ENCODE peak calls at places on chromosomes 2 and 18, in eight cellular contexts. One of them, this sample, is unnamed.

GRCh38 chr2:132426033-132426432 is 9.4 kb downstream of the GPR39 start:
- DNase-seq in endothelial cell: no peak
- DNase-seq in RPMI7951: no peak
- DNase-seq in head of caudate nucleus: no peak
- DNase-seq in HL-60: no peak
- DNase-seq in adrenal gland: no peak
- DNase-seq in left cardiac atrium: no peak
- DNase-seq in activated T-helper 1 cell treated with anti-CD3 and anti-CD28 coated beads, Interleukin-12 subunit alpha, Interleukin-12 subunit beta, Interleukin-2, Interleukin-4 antibody, amounts not matched to agents 30 ng/mL and 10 ng/mL and 1 ng/mL, durations not matched to agents 14 hours and 24 hours and 36 hours: no peak
- DNase-seq in this sample: no peak

GRCh38 chr2:200901459-200902072 is 12.4 kb downstream of the NIF3L1 start:
- DNase-seq in RPMI7951: peak
- DNase-seq in activated T-helper 1 cell treated with anti-CD3 and anti-CD28 coated beads, Interleukin-12 subunit alpha, Interleukin-12 subunit beta, Interleukin-2, Interleukin-4 antibody, amounts not matched to agents 30 ng/mL and 10 ng/mL and 1 ng/mL, durations not matched to agents 14 hours and 24 hours and 36 hours: peak
- DNase-seq in endothelial cell: peak
- DNase-seq in head of caudate nucleus: peak
- DNase-seq in adrenal gland: peak
- DNase-seq in left cardiac atrium: peak
- DNase-seq in HL-60: peak
- DNase-seq in this sample: peak

GRCh38 chr2:159971365-159972122 is 90.9 kb downstream of the PLA2R1 start:
- DNase-seq in head of caudate nucleus: no peak
- DNase-seq in endothelial cell: no peak
- DNase-seq in activated T-helper 1 cell treated with anti-CD3 and anti-CD28 coated beads, Interleukin-12 subunit alpha, Interleukin-12 subunit beta, Interleukin-2, Interleukin-4 antibody, amounts not matched to agents 30 ng/mL and 10 ng/mL and 1 ng/mL, durations not matched to agents 14 hours and 24 hours and 36 hours: no peak
- DNase-seq in RPMI7951: no peak
- DNase-seq in HL-60: peak
- DNase-seq in left cardiac atrium: no peak
- DNase-seq in adrenal gland: no peak
- DNase-seq in this sample: no peak

GRCh38 chr2:7819860-7820259 is 862.0 kb upstream of the ID2 start:
- DNase-seq in adrenal gland: no peak
- DNase-seq in activated T-helper 1 cell treated with anti-CD3 and anti-CD28 coated beads, Interleukin-12 subunit alpha, Interleukin-12 subunit beta, Interleukin-2, Interleukin-4 antibody, amounts not matched to agents 30 ng/mL and 10 ng/mL and 1 ng/mL, durations not matched to agents 14 hours and 24 hours and 36 hours: no peak
- DNase-seq in HL-60: no peak
- DNase-seq in endothelial cell: no peak
- DNase-seq in left cardiac atrium: no peak
- DNase-seq in head of caudate nucleus: no peak
- DNase-seq in RPMI7951: no peak
- DNase-seq in this sample: no peak

GRCh38 chr18:48488388-48488850 is 50.4 kb upstream of the CTIF start:
- DNase-seq in adrenal gland: peak
- DNase-seq in RPMI7951: peak
- DNase-seq in endothelial cell: no peak
- DNase-seq in head of caudate nucleus: no peak
- DNase-seq in activated T-helper 1 cell treated with anti-CD3 and anti-CD28 coated beads, Interleukin-12 subunit alpha, Interleukin-12 subunit beta, Interleukin-2, Interleukin-4 antibody, amounts not matched to agents 30 ng/mL and 10 ng/mL and 1 ng/mL, durations not matched to agents 14 hours and 24 hours and 36 hours: no peak
- DNase-seq in left cardiac atrium: peak
- DNase-seq in HL-60: no peak
- DNase-seq in this sample: no peak

GRCh38 chr2:143732076-143732475 is 602.9 kb downstream of the ARHGAP15 start:
- DNase-seq in head of caudate nucleus: no peak
- DNase-seq in endothelial cell: no peak
- DNase-seq in adrenal gland: no peak
- DNase-seq in left cardiac atrium: no peak
- DNase-seq in RPMI7951: peak
- DNase-seq in HL-60: no peak
- DNase-seq in activated T-helper 1 cell treated with anti-CD3 and anti-CD28 coated beads, Interleukin-12 subunit alpha, Interleukin-12 subunit beta, Interleukin-2, Interleukin-4 antibody, amounts not matched to agents 30 ng/mL and 10 ng/mL and 1 ng/mL, durations not matched to agents 14 hours and 24 hours and 36 hours: no peak
- DNase-seq in this sample: no peak

GRCh38 chr2:241064008-241064801 is 37.9 kb downstream of the MTERF4 start:
- DNase-seq in activated T-helper 1 cell treated with anti-CD3 and anti-CD28 coated beads, Interleukin-12 subunit alpha, Interleukin-12 subunit beta, Interleukin-2, Interleukin-4 antibody, amounts not matched to agents 30 ng/mL and 10 ng/mL and 1 ng/mL, durations not matched to agents 14 hours and 24 hours and 36 hours: peak
- DNase-seq in head of caudate nucleus: peak
- DNase-seq in left cardiac atrium: no peak
- DNase-seq in endothelial cell: peak
- DNase-seq in RPMI7951: no peak
- DNase-seq in HL-60: no peak
- DNase-seq in adrenal gland: peak
- DNase-seq in this sample: no peak

GRCh38 chr2:130261970-130262760 is 63.9 kb upstream of the TUBA3E start:
- DNase-seq in endothelial cell: no peak
- DNase-seq in head of caudate nucleus: no peak
- DNase-seq in left cardiac atrium: no peak
- DNase-seq in RPMI7951: peak
- DNase-seq in activated T-helper 1 cell treated with anti-CD3 and anti-CD28 coated beads, Interleukin-12 subunit alpha, Interleukin-12 subunit beta, Interleukin-2, Interleukin-4 antibody, amounts not matched to agents 30 ng/mL and 10 ng/mL and 1 ng/mL, durations not matched to agents 14 hours and 24 hours and 36 hours: no peak
- DNase-seq in adrenal gland: no peak
- DNase-seq in HL-60: no peak
- DNase-seq in this sample: no peak

GRCh38 chr2:78999410-78999809 is 26.1 kb upstream of the REG3G start:
- DNase-seq in left cardiac atrium: no peak
- DNase-seq in head of caudate nucleus: no peak
- DNase-seq in RPMI7951: no peak
- DNase-seq in activated T-helper 1 cell treated with anti-CD3 and anti-CD28 coated beads, Interleukin-12 subunit alpha, Interleukin-12 subunit beta, Interleukin-2, Interleukin-4 antibody, amounts not matched to agents 30 ng/mL and 10 ng/mL and 1 ng/mL, durations not matched to agents 14 hours and 24 hours and 36 hours: no peak
- DNase-seq in endothelial cell: no peak
- DNase-seq in HL-60: no peak
- DNase-seq in adrenal gland: no peak
- DNase-seq in this sample: no peak

GRCh38 chr2:729363-729762 is 52.2 kb upstream of the TMEM18 start:
- DNase-seq in adrenal gland: no peak
- DNase-seq in left cardiac atrium: no peak
- DNase-seq in endothelial cell: no peak
- DNase-seq in activated T-helper 1 cell treated with anti-CD3 and anti-CD28 coated beads, Interleukin-12 subunit alpha, Interleukin-12 subunit beta, Interleukin-2, Interleukin-4 antibody, amounts not matched to agents 30 ng/mL and 10 ng/mL and 1 ng/mL, durations not matched to agents 14 hours and 24 hours and 36 hours: no peak
- DNase-seq in head of caudate nucleus: no peak
- DNase-seq in RPMI7951: no peak
- DNase-seq in HL-60: no peak
- DNase-seq in this sample: no peak

GRCh38 chr2:119011162-119011909 is 69.3 kb downstream of the MARCO start:
- DNase-seq in activated T-helper 1 cell treated with anti-CD3 and anti-CD28 coated beads, Interleukin-12 subunit alpha, Interleukin-12 subunit beta, Interleukin-2, Interleukin-4 antibody, amounts not matched to agents 30 ng/mL and 10 ng/mL and 1 ng/mL, durations not matched to agents 14 hours and 24 hours and 36 hours: no peak
- DNase-seq in left cardiac atrium: peak
- DNase-seq in HL-60: peak
- DNase-seq in head of caudate nucleus: peak
- DNase-seq in adrenal gland: peak
- DNase-seq in RPMI7951: peak
- DNase-seq in endothelial cell: peak
- DNase-seq in this sample: peak

GRCh38 chr2:112691761-112692370 is 29.0 kb upstream of the NT5DC4 start:
- DNase-seq in adrenal gland: no peak
- DNase-seq in activated T-helper 1 cell treated with anti-CD3 and anti-CD28 coated beads, Interleukin-12 subunit alpha, Interleukin-12 subunit beta, Interleukin-2, Interleukin-4 antibody, amounts not matched to agents 30 ng/mL and 10 ng/mL and 1 ng/mL, durations not matched to agents 14 hours and 24 hours and 36 hours: no peak
- DNase-seq in HL-60: no peak
- DNase-seq in left cardiac atrium: no peak
- DNase-seq in RPMI7951: no peak
- DNase-seq in head of caudate nucleus: no peak
- DNase-seq in endothelial cell: no peak
- DNase-seq in this sample: no peak

GRCh38 chr2:64645014-64645418 is 8.7 kb downstream of the SERTAD2 start:
- DNase-seq in endothelial cell: peak
- DNase-seq in left cardiac atrium: peak
- DNase-seq in activated T-helper 1 cell treated with anti-CD3 and anti-CD28 coated beads, Interleukin-12 subunit alpha, Interleukin-12 subunit beta, Interleukin-2, Interleukin-4 antibody, amounts not matched to agents 30 ng/mL and 10 ng/mL and 1 ng/mL, durations not matched to agents 14 hours and 24 hours and 36 hours: peak
- DNase-seq in head of caudate nucleus: no peak
- DNase-seq in adrenal gland: peak
- DNase-seq in RPMI7951: peak
- DNase-seq in HL-60: no peak
- DNase-seq in this sample: no peak

GRCh38 chr2:197777823-197778407 is 7.2 kb downstream of the BOLL start:
- DNase-seq in HL-60: peak
- DNase-seq in activated T-helper 1 cell treated with anti-CD3 and anti-CD28 coated beads, Interleukin-12 subunit alpha, Interleukin-12 subunit beta, Interleukin-2, Interleukin-4 antibody, amounts not matched to agents 30 ng/mL and 10 ng/mL and 1 ng/mL, durations not matched to agents 14 hours and 24 hours and 36 hours: peak
- DNase-seq in adrenal gland: no peak
- DNase-seq in head of caudate nucleus: no peak
- DNase-seq in endothelial cell: peak
- DNase-seq in left cardiac atrium: no peak
- DNase-seq in RPMI7951: peak
- DNase-seq in this sample: peak

GRCh38 chr18:12430137-12430990 is 22.6 kb downstream of the PRELID3A start:
- DNase-seq in endothelial cell: no peak
- DNase-seq in HL-60: no peak
- DNase-seq in activated T-helper 1 cell treated with anti-CD3 and anti-CD28 coated beads, Interleukin-12 subunit alpha, Interleukin-12 subunit beta, Interleukin-2, Interleukin-4 antibody, amounts not matched to agents 30 ng/mL and 10 ng/mL and 1 ng/mL, durations not matched to agents 14 hours and 24 hours and 36 hours: no peak
- DNase-seq in left cardiac atrium: no peak
- DNase-seq in RPMI7951: no peak
- DNase-seq in adrenal gland: no peak
- DNase-seq in head of caudate nucleus: no peak
- DNase-seq in this sample: no peak

GRCh38 chr18:51622676-51623075 is 425.2 kb upstream of the MEX3C start:
- DNase-seq in head of caudate nucleus: no peak
- DNase-seq in RPMI7951: no peak
- DNase-seq in adrenal gland: no peak
- DNase-seq in activated T-helper 1 cell treated with anti-CD3 and anti-CD28 coated beads, Interleukin-12 subunit alpha, Interleukin-12 subunit beta, Interleukin-2, Interleukin-4 antibody, amounts not matched to agents 30 ng/mL and 10 ng/mL and 1 ng/mL, durations not matched to agents 14 hours and 24 hours and 36 hours: no peak
- DNase-seq in HL-60: no peak
- DNase-seq in endothelial cell: no peak
- DNase-seq in left cardiac atrium: no peak
- DNase-seq in this sample: no peak

GRCh38 chr2:69083126-69083733 is 70.3 kb downstream of the ANTXR1 start:
- DNase-seq in endothelial cell: no peak
- DNase-seq in RPMI7951: peak
- DNase-seq in head of caudate nucleus: no peak
- DNase-seq in adrenal gland: peak
- DNase-seq in activated T-helper 1 cell treated with anti-CD3 and anti-CD28 coated beads, Interleukin-12 subunit alpha, Interleukin-12 subunit beta, Interleukin-2, Interleukin-4 antibody, amounts not matched to agents 30 ng/mL and 10 ng/mL and 1 ng/mL, durations not matched to agents 14 hours and 24 hours and 36 hours: no peak
- DNase-seq in left cardiac atrium: no peak
- DNase-seq in HL-60: no peak
- DNase-seq in this sample: no peak

GRCh38 chr2:118084483-118085089 is 3.7 kb upstream of the INSIG2 start:
- DNase-seq in adrenal gland: no peak
- DNase-seq in left cardiac atrium: no peak
- DNase-seq in endothelial cell: no peak
- DNase-seq in HL-60: no peak
- DNase-seq in RPMI7951: no peak
- DNase-seq in activated T-helper 1 cell treated with anti-CD3 and anti-CD28 coated beads, Interleukin-12 subunit alpha, Interleukin-12 subunit beta, Interleukin-2, Interleukin-4 antibody, amounts not matched to agents 30 ng/mL and 10 ng/mL and 1 ng/mL, durations not matched to agents 14 hours and 24 hours and 36 hours: no peak
- DNase-seq in head of caudate nucleus: no peak
- DNase-seq in this sample: no peak

GRCh38 chr2:186913870-186914269 is 64.9 kb upstream of the ZSWIM2 start:
- DNase-seq in HL-60: peak
- DNase-seq in activated T-helper 1 cell treated with anti-CD3 and anti-CD28 coated beads, Interleukin-12 subunit alpha, Interleukin-12 subunit beta, Interleukin-2, Interleukin-4 antibody, amounts not matched to agents 30 ng/mL and 10 ng/mL and 1 ng/mL, durations not matched to agents 14 hours and 24 hours and 36 hours: no peak
- DNase-seq in adrenal gland: no peak
- DNase-seq in RPMI7951: no peak
- DNase-seq in left cardiac atrium: no peak
- DNase-seq in head of caudate nucleus: no peak
- DNase-seq in endothelial cell: no peak
- DNase-seq in this sample: no peak

GRCh38 chr2:186755066-186755465 is 61.2 kb downstream of the FAM171B start:
- DNase-seq in endothelial cell: no peak
- DNase-seq in activated T-helper 1 cell treated with anti-CD3 and anti-CD28 coated beads, Interleukin-12 subunit alpha, Interleukin-12 subunit beta, Interleukin-2, Interleukin-4 antibody, amounts not matched to agents 30 ng/mL and 10 ng/mL and 1 ng/mL, durations not matched to agents 14 hours and 24 hours and 36 hours: no peak
- DNase-seq in adrenal gland: peak
- DNase-seq in left cardiac atrium: no peak
- DNase-seq in head of caudate nucleus: no peak
- DNase-seq in HL-60: no peak
- DNase-seq in RPMI7951: peak
- DNase-seq in this sample: no peak

GRCh38 chr2:180010701-180011100 is 3.6 kb upstream of the CWC22 start:
- DNase-seq in endothelial cell: no peak
- DNase-seq in activated T-helper 1 cell treated with anti-CD3 and anti-CD28 coated beads, Interleukin-12 subunit alpha, Interleukin-12 subunit beta, Interleukin-2, Interleukin-4 antibody, amounts not matched to agents 30 ng/mL and 10 ng/mL and 1 ng/mL, durations not matched to agents 14 hours and 24 hours and 36 hours: no peak
- DNase-seq in head of caudate nucleus: no peak
- DNase-seq in left cardiac atrium: no peak
- DNase-seq in RPMI7951: no peak
- DNase-seq in adrenal gland: no peak
- DNase-seq in HL-60: no peak
- DNase-seq in this sample: no peak

GRCh38 chr2:73842739-73843019 is 13.9 kb downstream of the STAMBP start:
- DNase-seq in left cardiac atrium: no peak
- DNase-seq in activated T-helper 1 cell treated with anti-CD3 and anti-CD28 coated beads, Interleukin-12 subunit alpha, Interleukin-12 subunit beta, Interleukin-2, Interleukin-4 antibody, amounts not matched to agents 30 ng/mL and 10 ng/mL and 1 ng/mL, durations not matched to agents 14 hours and 24 hours and 36 hours: no peak
- DNase-seq in RPMI7951: no peak
- DNase-seq in endothelial cell: no peak
- DNase-seq in adrenal gland: no peak
- DNase-seq in head of caudate nucleus: no peak
- DNase-seq in HL-60: no peak
- DNase-seq in this sample: no peak

GRCh38 chr2:16134436-16135165 is 194.3 kb downstream of the MYCN start:
- DNase-seq in adrenal gland: no peak
- DNase-seq in activated T-helper 1 cell treated with anti-CD3 and anti-CD28 coated beads, Interleukin-12 subunit alpha, Interleukin-12 subunit beta, Interleukin-2, Interleukin-4 antibody, amounts not matched to agents 30 ng/mL and 10 ng/mL and 1 ng/mL, durations not matched to agents 14 hours and 24 hours and 36 hours: no peak
- DNase-seq in head of caudate nucleus: no peak
- DNase-seq in left cardiac atrium: no peak
- DNase-seq in HL-60: no peak
- DNase-seq in endothelial cell: no peak
- DNase-seq in RPMI7951: no peak
- DNase-seq in this sample: no peak

GRCh38 chr2:220277445-220277960 is 650.1 kb downstream of the SLC4A3 start:
- DNase-seq in left cardiac atrium: peak
- DNase-seq in endothelial cell: no peak
- DNase-seq in adrenal gland: no peak
- DNase-seq in activated T-helper 1 cell treated with anti-CD3 and anti-CD28 coated beads, Interleukin-12 subunit alpha, Interleukin-12 subunit beta, Interleukin-2, Interleukin-4 antibody, amounts not matched to agents 30 ng/mL and 10 ng/mL and 1 ng/mL, durations not matched to agents 14 hours and 24 hours and 36 hours: no peak
- DNase-seq in head of caudate nucleus: no peak
- DNase-seq in RPMI7951: peak
- DNase-seq in HL-60: no peak
- DNase-seq in this sample: no peak

GRCh38 chr2:119782308-119783027 is 22.7 kb downstream of the PTPN4 start:
- DNase-seq in activated T-helper 1 cell treated with anti-CD3 and anti-CD28 coated beads, Interleukin-12 subunit alpha, Interleukin-12 subunit beta, Interleukin-2, Interleukin-4 antibody, amounts not matched to agents 30 ng/mL and 10 ng/mL and 1 ng/mL, durations not matched to agents 14 hours and 24 hours and 36 hours: no peak
- DNase-seq in head of caudate nucleus: no peak
- DNase-seq in left cardiac atrium: no peak
- DNase-seq in adrenal gland: no peak
- DNase-seq in HL-60: no peak
- DNase-seq in endothelial cell: no peak
- DNase-seq in RPMI7951: peak
- DNase-seq in this sample: no peak

GRCh38 chr18:39596891-39597290 is 2031.3 kb upstream of the CELF4 start:
- DNase-seq in adrenal gland: no peak
- DNase-seq in activated T-helper 1 cell treated with anti-CD3 and anti-CD28 coated beads, Interleukin-12 subunit alpha, Interleukin-12 subunit beta, Interleukin-2, Interleukin-4 antibody, amounts not matched to agents 30 ng/mL and 10 ng/mL and 1 ng/mL, durations not matched to agents 14 hours and 24 hours and 36 hours: no peak
- DNase-seq in head of caudate nucleus: no peak
- DNase-seq in endothelial cell: no peak
- DNase-seq in left cardiac atrium: no peak
- DNase-seq in RPMI7951: no peak
- DNase-seq in HL-60: no peak
- DNase-seq in this sample: no peak

GRCh38 chr2:217207387-217208010 is 347.6 kb upstream of the TNP1 start:
- DNase-seq in RPMI7951: no peak
- DNase-seq in activated T-helper 1 cell treated with anti-CD3 and anti-CD28 coated beads, Interleukin-12 subunit alpha, Interleukin-12 subunit beta, Interleukin-2, Interleukin-4 antibody, amounts not matched to agents 30 ng/mL and 10 ng/mL and 1 ng/mL, durations not matched to agents 14 hours and 24 hours and 36 hours: no peak
- DNase-seq in left cardiac atrium: no peak
- DNase-seq in HL-60: no peak
- DNase-seq in head of caudate nucleus: no peak
- DNase-seq in endothelial cell: no peak
- DNase-seq in adrenal gland: no peak
- DNase-seq in this sample: no peak

GRCh38 chr2:240644171-240644651 is 18.9 kb downstream of the GPR35 start:
- DNase-seq in left cardiac atrium: no peak
- DNase-seq in endothelial cell: no peak
- DNase-seq in RPMI7951: no peak
- DNase-seq in activated T-helper 1 cell treated with anti-CD3 and anti-CD28 coated beads, Interleukin-12 subunit alpha, Interleukin-12 subunit beta, Interleukin-2, Interleukin-4 antibody, amounts not matched to agents 30 ng/mL and 10 ng/mL and 1 ng/mL, durations not matched to agents 14 hours and 24 hours and 36 hours: no peak
- DNase-seq in adrenal gland: no peak
- DNase-seq in HL-60: no peak
- DNase-seq in head of caudate nucleus: no peak
- DNase-seq in this sample: no peak

GRCh38 chr2:12202301-12202700 is 455.9 kb downstream of the LPIN1 start:
- DNase-seq in endothelial cell: no peak
- DNase-seq in activated T-helper 1 cell treated with anti-CD3 and anti-CD28 coated beads, Interleukin-12 subunit alpha, Interleukin-12 subunit beta, Interleukin-2, Interleukin-4 antibody, amounts not matched to agents 30 ng/mL and 10 ng/mL and 1 ng/mL, durations not matched to agents 14 hours and 24 hours and 36 hours: no peak
- DNase-seq in left cardiac atrium: no peak
- DNase-seq in RPMI7951: no peak
- DNase-seq in HL-60: no peak
- DNase-seq in adrenal gland: no peak
- DNase-seq in head of caudate nucleus: no peak
- DNase-seq in this sample: no peak

GRCh38 chr2:40458271-40458794 is 6.4 kb upstream of the SLC8A1 start:
- DNase-seq in left cardiac atrium: no peak
- DNase-seq in activated T-helper 1 cell treated with anti-CD3 and anti-CD28 coated beads, Interleukin-12 subunit alpha, Interleukin-12 subunit beta, Interleukin-2, Interleukin-4 antibody, amounts not matched to agents 30 ng/mL and 10 ng/mL and 1 ng/mL, durations not matched to agents 14 hours and 24 hours and 36 hours: no peak
- DNase-seq in HL-60: no peak
- DNase-seq in adrenal gland: no peak
- DNase-seq in endothelial cell: no peak
- DNase-seq in head of caudate nucleus: no peak
- DNase-seq in RPMI7951: no peak
- DNase-seq in this sample: no peak

GRCh38 chr2:239399404-239399999 is 1.3 kb downstream of the HDAC4 start:
- DNase-seq in left cardiac atrium: no peak
- DNase-seq in endothelial cell: no peak
- DNase-seq in adrenal gland: peak
- DNase-seq in HL-60: peak
- DNase-seq in RPMI7951: peak
- DNase-seq in head of caudate nucleus: no peak
- DNase-seq in activated T-helper 1 cell treated with anti-CD3 and anti-CD28 coated beads, Interleukin-12 subunit alpha, Interleukin-12 subunit beta, Interleukin-2, Interleukin-4 antibody, amounts not matched to agents 30 ng/mL and 10 ng/mL and 1 ng/mL, durations not matched to agents 14 hours and 24 hours and 36 hours: peak
- DNase-seq in this sample: no peak

GRCh38 chr2:17309741-17310339 is 208.4 kb downstream of the RAD51AP2 start:
- DNase-seq in left cardiac atrium: no peak
- DNase-seq in RPMI7951: peak
- DNase-seq in adrenal gland: peak
- DNase-seq in head of caudate nucleus: no peak
- DNase-seq in activated T-helper 1 cell treated with anti-CD3 and anti-CD28 coated beads, Interleukin-12 subunit alpha, Interleukin-12 subunit beta, Interleukin-2, Interleukin-4 antibody, amounts not matched to agents 30 ng/mL and 10 ng/mL and 1 ng/mL, durations not matched to agents 14 hours and 24 hours and 36 hours: no peak
- DNase-seq in endothelial cell: peak
- DNase-seq in HL-60: peak
- DNase-seq in this sample: peak

GRCh38 chr2:2560374-2561015 is 229.4 kb upstream of the MYT1L start:
- DNase-seq in head of caudate nucleus: no peak
- DNase-seq in left cardiac atrium: no peak
- DNase-seq in adrenal gland: no peak
- DNase-seq in RPMI7951: no peak
- DNase-seq in HL-60: no peak
- DNase-seq in endothelial cell: no peak
- DNase-seq in activated T-helper 1 cell treated with anti-CD3 and anti-CD28 coated beads, Interleukin-12 subunit alpha, Interleukin-12 subunit beta, Interleukin-2, Interleukin-4 antibody, amounts not matched to agents 30 ng/mL and 10 ng/mL and 1 ng/mL, durations not matched to agents 14 hours and 24 hours and 36 hours: no peak
- DNase-seq in this sample: no peak

GRCh38 chr18:54023471-54023870 is 201.0 kb downstream of the MBD2 start:
- DNase-seq in head of caudate nucleus: no peak
- DNase-seq in HL-60: no peak
- DNase-seq in left cardiac atrium: no peak
- DNase-seq in endothelial cell: no peak
- DNase-seq in RPMI7951: peak
- DNase-seq in adrenal gland: no peak
- DNase-seq in activated T-helper 1 cell treated with anti-CD3 and anti-CD28 coated beads, Interleukin-12 subunit alpha, Interleukin-12 subunit beta, Interleukin-2, Interleukin-4 antibody, amounts not matched to agents 30 ng/mL and 10 ng/mL and 1 ng/mL, durations not matched to agents 14 hours and 24 hours and 36 hours: no peak
- DNase-seq in this sample: no peak

This sample was measured in globus pallidus.